ENCODE peak calls at places on chromosomes 1 and 21, in seven cellular contexts. P, O, A, U, E, J and I are unnamed samples.

GRCh38 chr1:176826265-176826664 is 338.2 kb downstream of the ASTN1 start:
- DNase-seq in P (no peak), O (no peak), A (peak), U (no peak), E (no peak), J (no peak), I (no peak)

GRCh38 chr1:248848596-248848995 is 10.3 kb downstream of the ZNF692 start:
- DNase-seq in P (no peak), O (no peak), A (no peak), U (no peak), E (no peak), J (no peak), I (no peak)

GRCh38 chr1:156435551-156436318 is 64.8 kb downstream of the MEF2D start:
- DNase-seq in P (no peak), O (no peak), A (peak), U (no peak), E (no peak), J (no peak), I (no peak)

GRCh38 chr1:150006881-150007401 is 3.6 kb downstream of the OTUD7B start:
- DNase-seq in P (peak), O (no peak), A (no peak), U (no peak), E (no peak), J (no peak), I (no peak)

GRCh38 chr1:3003039-3003940 is 18.0 kb upstream of the ACTRT2 start:
- DNase-seq in P (no peak), O (no peak), A (no peak), U (no peak), E (no peak), J (no peak), I (no peak)

GRCh38 chr1:245166471-245166885 is 11.7 kb downstream of the KIF26B start:
- DNase-seq in P (no peak), O (no peak), A (peak), U (no peak), E (no peak), J (no peak), I (no peak)

GRCh38 chr1:172138636-172139035 is 281.8 kb upstream of the C1orf105 start:
- DNase-seq in P (no peak), O (no peak), A (no peak), U (no peak), E (no peak), J (no peak), I (no peak)

GRCh38 chr1:153447498-153448170 is 12.8 kb downstream of the S100A7 start:
- DNase-seq in P (no peak), O (no peak), A (no peak), U (no peak), E (no peak), J (no peak), I (no peak)

GRCh38 chr21:9767592-9768375 is 753.6 kb upstream of the TPTE start:
- DNase-seq in P (peak), O (no peak), A (peak), U (no peak), E (no peak), J (no peak), I (no peak)

GRCh38 chr21:41419921-41420862 is 5.8 kb upstream of the MX1 start:
- DNase-seq in P (peak), O (peak), A (peak), U (peak), E (peak), J (peak), I (peak)

GRCh38 chr21:39220150-39220549 is 36.9 kb upstream of the PSMG1 start:
- DNase-seq in P (no peak), O (no peak), A (no peak), U (no peak), E (no peak), J (no peak), I (no peak)

GRCh38 chr1:163440090-163440489 is 118.3 kb downstream of the NUF2 start:
- DNase-seq in P (no peak), O (no peak), A (peak), U (no peak), E (no peak), J (no peak), I (no peak)

GRCh38 chr1:85612704-85613361 is 32.3 kb downstream of the CCN1 start:
- DNase-seq in P (peak), O (no peak), A (no peak), U (no peak), E (no peak), J (peak), I (peak)

GRCh38 chr1:162168261-162168660 is 98.8 kb downstream of the NOS1AP start:
- DNase-seq in P (no peak), O (no peak), A (no peak), U (no peak), E (no peak), J (no peak), I (peak)

GRCh38 chr21:36504067-36505058 is 24.4 kb upstream of the CLDN14 start:
- DNase-seq in P (peak), O (peak), A (peak), U (no peak), E (no peak), J (peak), I (peak)

GRCh38 chr1:23210351-23210785 is 6.9 kb downstream of the HTR1D start:
- DNase-seq in P (no peak), O (peak), A (no peak), U (no peak), E (no peak), J (no peak), I (peak)

GRCh38 chr1:75985827-75986226 is 53.6 kb upstream of the ASB17 start:
- DNase-seq in P (no peak), O (no peak), A (no peak), U (no peak), E (peak), J (no peak), I (no peak)

GRCh38 chr1:209672705-209673630 is 2.2 kb upstream of the G0S2 start:
- DNase-seq in P (no peak), O (no peak), A (no peak), U (no peak), E (peak), J (no peak), I (no peak)

GRCh38 chr1:153532161-153532560 is 3.6 kb downstream of the S100A6 start:
- DNase-seq in P (no peak), O (no peak), A (no peak), U (no peak), E (no peak), J (no peak), I (no peak)

GRCh38 chr1:19390901-19391595 is 78.9 kb downstream of the SLC66A1 start:
- DNase-seq in P (peak), O (peak), A (peak), U (no peak), E (peak), J (no peak), I (peak)

GRCh38 chr1:214570442-214570841 is 19.0 kb upstream of the PTPN14 start:
- DNase-seq in P (no peak), O (no peak), A (no peak), U (no peak), E (no peak), J (no peak), I (no peak)

GRCh38 chr21:31293986-31294385 is 50.1 kb downstream of the TIAM1 start:
- DNase-seq in P (no peak), O (peak), A (no peak), U (no peak), E (no peak), J (no peak), I (no peak)

GRCh38 chr1:41811978-41812852 is 106.5 kb downstream of the HIVEP3 start:
- DNase-seq in P (peak), O (peak), A (peak), U (peak), E (no peak), J (peak), I (peak)

GRCh38 chr1:205084360-205084759 is at the start of gene TMEM81:
- DNase-seq in P (no peak), O (no peak), A (no peak), U (no peak), E (no peak), J (no peak), I (no peak)

GRCh38 chr21:35996217-35996616 is 64.1 kb downstream of the SETD4 start:
- DNase-seq in P (no peak), O (no peak), A (no peak), U (no peak), E (no peak), J (no peak), I (no peak)

GRCh38 chr1:6645022-6645421 is 20.4 kb downstream of the THAP3 start:
- DNase-seq in P (no peak), O (no peak), A (no peak), U (no peak), E (no peak), J (no peak), I (no peak)

GRCh38 chr1:6648556-6648955 is 23.9 kb downstream of the THAP3 start:
- DNase-seq in P (no peak), O (no peak), A (no peak), U (no peak), E (no peak), J (no peak), I (no peak)

GRCh38 chr1:6651889-6652288 is 27.2 kb downstream of the THAP3 start:
- DNase-seq in P (no peak), O (no peak), A (no peak), U (no peak), E (no peak), J (no peak), I (no peak)

GRCh38 chr1:6646499-6647148 is 22.0 kb downstream of the THAP3 start:
- DNase-seq in P (peak), O (peak), A (peak), U (no peak), E (no peak), J (peak), I (peak)
- TF ChIP-seq JUND in P (no peak), O (no peak), A (no peak), U (no peak), E (no peak), J (no peak), I (no peak)

GRCh38 chr21:45423201-45423955 is 18.4 kb downstream of the COL18A1 start:
- DNase-seq in P (no peak), O (no peak), A (no peak), U (no peak), E (no peak), J (peak), I (no peak)

GRCh38 chr21:45420623-45421041 is 15.7 kb downstream of the COL18A1 start:
- DNase-seq in P (no peak), O (no peak), A (peak), U (no peak), E (no peak), J (no peak), I (peak)

GRCh38 chr21:45420061-45420521 is 15.1 kb downstream of the COL18A1 start:
- DNase-seq in P (no peak), O (no peak), A (no peak), U (no peak), E (no peak), J (no peak), I (no peak)

GRCh38 chr21:45421071-45421845 is 16.3 kb downstream of the COL18A1 start:
- DNase-seq in P (no peak), O (no peak), A (peak), U (no peak), E (no peak), J (no peak), I (peak)

DNA sequence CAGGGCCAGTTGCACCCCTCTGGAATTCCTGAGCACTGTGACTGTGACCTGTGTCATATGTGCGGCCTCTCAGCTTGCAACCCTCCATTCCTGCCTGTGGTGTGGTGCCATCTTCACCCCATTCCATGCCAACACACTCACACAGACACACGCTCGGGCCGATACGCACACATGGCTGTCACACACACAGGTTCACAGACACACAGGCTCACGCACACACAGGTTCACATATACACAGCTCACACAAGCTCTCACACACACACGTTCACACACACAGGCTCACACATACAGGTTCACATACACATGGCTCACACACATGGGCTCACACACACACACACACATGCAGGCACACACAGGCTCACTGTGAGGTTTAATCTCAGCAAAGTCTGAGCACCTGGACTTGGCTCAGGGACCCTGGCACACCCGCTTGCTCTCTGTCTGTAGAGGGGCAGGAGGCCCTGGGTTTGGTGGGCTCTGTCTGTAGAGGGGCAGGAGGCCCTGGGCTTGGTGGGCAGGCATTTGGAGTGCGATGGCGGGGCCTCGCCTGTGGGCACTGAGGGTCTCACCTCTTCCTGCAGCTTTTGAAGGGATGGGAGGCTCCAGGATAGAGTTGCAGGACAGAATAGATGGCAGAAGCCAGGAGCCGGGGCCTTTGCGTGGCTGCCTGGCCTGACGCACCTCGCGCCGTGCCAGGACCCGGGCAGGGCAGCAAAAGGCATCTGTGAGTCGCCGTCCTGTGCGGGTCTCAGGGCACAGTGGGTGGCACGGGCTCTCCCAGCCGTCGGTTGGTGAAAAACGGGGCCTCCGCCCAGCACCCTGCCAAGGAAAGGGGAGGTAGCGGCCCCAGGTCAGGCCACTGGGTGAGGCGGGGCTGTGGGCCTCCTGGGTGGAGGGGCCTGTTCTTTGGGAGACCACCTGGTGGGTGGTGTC is 17.1 kb downstream of the COL18A1 start:
- DNase-seq in P (no peak), O (no peak), A (no peak), U (no peak), E (no peak), J (no peak), I (no peak)
- TF ChIP-seq JUND in P (no peak), O (no peak), A (no peak), U (no peak), E (no peak), J (no peak), I (no peak)

DNA sequence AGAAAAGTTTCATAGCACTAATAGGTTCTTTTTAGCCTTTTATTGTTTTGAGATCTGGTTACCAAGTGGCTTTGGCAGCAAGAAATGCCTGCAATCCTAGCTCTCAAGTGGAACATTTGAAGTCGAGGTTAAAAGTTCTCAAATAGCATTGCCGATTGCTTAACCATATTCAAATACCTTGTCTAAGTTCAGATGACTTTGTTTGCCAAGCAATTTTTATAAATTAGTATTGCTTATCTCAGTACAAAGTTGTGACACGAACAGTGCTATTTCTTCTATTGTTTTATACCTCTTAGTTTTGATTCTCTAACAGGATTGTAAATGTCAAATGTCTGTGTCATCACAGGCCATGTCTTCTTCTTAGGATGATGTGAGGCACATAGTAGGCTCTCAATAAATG is 633.3 kb downstream of the PTPRC start:
- DNase-seq in P (no peak), O (no peak), A (no peak), U (no peak), E (no peak), J (no peak), I (no peak)
- TF ChIP-seq JUND in P (no peak), O (no peak), A (no peak), U (no peak), E (no peak), J (no peak), I (no peak)

GRCh38 chr1:211571998-211572397 is 7.0 kb downstream of the SLC30A1 start:
- DNase-seq in P (no peak), O (no peak), A (no peak), U (no peak), E (no peak), J (no peak), I (no peak)

GRCh38 chr1:211577277-211577825 is 1.6 kb downstream of the SLC30A1 start:
- DNase-seq in P (no peak), O (no peak), A (no peak), U (no peak), E (no peak), J (no peak), I (no peak)

GRCh38 chr1:211576717-211577116 is 2.2 kb downstream of the SLC30A1 start:
- DNase-seq in P (no peak), O (no peak), A (no peak), U (no peak), E (no peak), J (no peak), I (no peak)

GRCh38 chr1:211577826-211578639 is 928 bp downstream of the SLC30A1 start:
- DNase-seq in P (peak), O (no peak), A (peak), U (peak), E (no peak), J (peak), I (peak)

GRCh38 chr1:211574705-211575104 is 4.3 kb downstream of the SLC30A1 start:
- DNase-seq in P (no peak), O (no peak), A (no peak), U (no peak), E (no peak), J (no peak), I (no peak)
- TF ChIP-seq JUND in P (no peak), O (no peak), A (peak), U (no peak), E (no peak), J (no peak), I (no peak)

GRCh38 chr1:91818713-91818975 is 67.3 kb downstream of the TGFBR3 start:
- DNase-seq in P (no peak), O (no peak), A (no peak), U (no peak), E (no peak), J (no peak), I (no peak)
- TF ChIP-seq JUND in P (no peak), O (no peak), A (no peak), U (no peak), E (no peak), J (no peak), I (no peak)

DNA sequence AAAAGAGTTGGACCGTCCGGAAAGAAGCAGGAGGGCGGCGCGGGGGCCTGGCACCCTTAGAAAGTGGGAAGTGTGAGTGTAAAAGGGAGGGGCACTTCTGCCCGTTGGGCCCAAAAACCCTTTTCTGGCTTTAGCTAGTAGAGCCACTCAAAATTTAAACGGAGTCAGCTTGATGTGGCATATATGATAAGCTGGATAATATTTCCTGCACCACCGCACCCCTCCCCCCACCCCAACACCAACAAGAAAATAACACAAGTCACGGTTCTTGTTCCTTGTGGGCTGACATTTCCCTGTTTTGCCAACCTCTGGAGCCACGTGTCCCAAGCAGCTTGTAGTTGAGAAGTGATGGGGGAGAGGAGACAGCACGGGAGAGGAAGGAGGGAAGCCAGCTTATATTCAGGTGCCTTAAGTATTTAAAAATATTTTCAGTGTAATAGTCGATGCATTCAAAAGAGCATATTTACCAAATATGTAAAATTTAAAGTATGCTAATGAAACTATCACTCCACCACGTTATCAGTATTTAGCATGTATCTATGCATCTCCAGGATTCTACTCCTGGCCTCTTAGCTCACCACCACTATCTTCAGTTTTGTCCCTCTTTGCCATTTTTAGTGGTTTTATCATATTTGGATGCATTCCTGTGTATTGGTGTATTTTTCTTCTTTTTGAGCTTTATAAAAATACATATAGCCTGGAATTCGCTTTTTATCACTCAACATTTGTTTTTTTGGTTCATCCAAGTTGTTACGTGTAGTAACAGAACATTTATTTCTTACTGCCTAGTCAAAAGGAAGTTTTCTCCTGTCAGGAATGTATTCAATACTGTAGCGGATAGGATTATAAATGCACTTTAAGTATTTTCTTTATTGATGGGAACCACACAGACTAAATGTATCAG is 760 bp upstream of the DDX59 start:
- DNase-seq in P (peak), O (peak), A (peak), U (no peak), E (no peak), J (peak), I (peak)
- TF ChIP-seq JUND in P (peak), O (peak), A (no peak), U (no peak), E (no peak), J (no peak), I (no peak)